ENCODE peak calls at places on chromosome 10, in eight cellular contexts. R is fibroblast of pulmonary artery; I is foreskin fibroblast; T is substantia nigra; Y is GM19239; B is NCI-H1092 treated with DMSO at 0.1 percent for 48 hours; A is activated T-helper 1 cell treated with Interleukin-2 at 50 U/mL for 16 hours; S is activated CD8-positive, alpha-beta memory T cell treated with anti-CD3 and anti-CD28 coated beads, Interleukin-2, amount 50 U/mL, for 48 hours. U is an unnamed sample.

GRCh38 chr10:46557319-46558140 is 1.1 kb upstream of the GPRIN2 start:
- DNase-seq in R (no peak), I (no peak), T (peak; percentile 70), Y (no peak), B (no peak), A (no peak), S (peak; percentile 51), U (no peak)

GRCh38 chr10:49768329-49768728 is 6.2 kb upstream of the OGDHL start:
- DNase-seq in R (no peak), I (no peak), T (no peak), Y (no peak), B (no peak), A (no peak), S (no peak), U (no peak)

GRCh38 chr10:28012990-28013389 is 14.1 kb upstream of the ODAD2 start:
- DNase-seq in R (no peak), I (no peak), T (no peak), Y (no peak), B (no peak), A (no peak), S (no peak), U (no peak)

GRCh38 chr10:4431114-4431862 is 394.7 kb upstream of the AKR1E2 start:
- DNase-seq in R (peak; percentile 23), I (peak; percentile 77), T (no peak), Y (no peak), B (no peak), A (no peak), S (no peak), U (no peak)

GRCh38 chr10:13815766-13816165 is 229.0 kb downstream of the PRPF18 start:
- DNase-seq in R (peak; percentile 67), I (peak; percentile 58), T (no peak), Y (no peak), B (no peak), A (no peak), S (no peak), U (peak; percentile 38)

GRCh38 chr10:1609596-1609995 is 127.7 kb downstream of the ADARB2 start:
- DNase-seq in R (no peak), I (no peak), T (no peak), Y (no peak), B (no peak), A (no peak), S (no peak), U (no peak)

GRCh38 chr10:35262436-35262835 is 73.9 kb upstream of the CCNY start:
- DNase-seq in R (no peak), I (peak; percentile 55), T (no peak), Y (no peak), B (no peak), A (no peak), S (no peak), U (no peak)

GRCh38 chr10:78386495-78386894 is 352.8 kb downstream of the RPS24 start:
- DNase-seq in R (no peak), I (no peak), T (no peak), Y (no peak), B (no peak), A (no peak), S (no peak), U (no peak)

GRCh38 chr10:70982443-70982842 is 94.1 kb upstream of the PCBD1 start:
- DNase-seq in R (no peak), I (peak; percentile 35), T (no peak), Y (peak; percentile 46), B (no peak), A (no peak), S (no peak), U (no peak)

GRCh38 chr10:15197276-15197675 is 28.8 kb upstream of the NMT2 start:
- DNase-seq in R (peak; percentile 51), I (peak; percentile 72), T (no peak), Y (no peak), B (no peak), A (no peak), S (no peak), U (no peak)

GRCh38 chr10:61464461-61465215 is 11.5 kb upstream of the TMEM26 start:
- DNase-seq in R (peak; percentile 77), I (peak; percentile 78), T (no peak), Y (no peak), B (no peak), A (no peak), S (no peak), U (no peak)

GRCh38 chr10:110487411-110488123 is 10.1 kb upstream of the DUSP5 start:
- DNase-seq in R (no peak), I (no peak), T (no peak), Y (no peak), B (no peak), A (no peak), S (no peak), U (peak; percentile 24)

GRCh38 chr10:5888352-5888751 is 1.3 kb downstream of the ANKRD16 start:
- DNase-seq in R (peak; percentile 53), I (peak; percentile 53), T (no peak), Y (no peak), B (no peak), A (no peak), S (no peak), U (no peak)

GRCh38 chr10:76411719-76412435 is 980.5 kb downstream of the LRMDA start:
- DNase-seq in R (no peak), I (peak; percentile 53), T (no peak), Y (no peak), B (no peak), A (no peak), S (no peak), U (no peak)

GRCh38 chr10:97683556-97684357 is 3.3 kb downstream of the AVPI1 start:
- DNase-seq in R (peak; percentile 34), I (peak; percentile 83), T (no peak), Y (no peak), B (no peak), A (no peak), S (no peak), U (no peak)

GRCh38 chr10:6840766-6841165 is 260.7 kb upstream of the PRKCQ start:
- DNase-seq in R (peak; percentile 50), I (peak; percentile 91), T (peak; percentile 6), Y (no peak), B (no peak), A (no peak), S (no peak), U (no peak)

GRCh38 chr10:131850490-131850880 is 50.3 kb upstream of the PPP2R2D start:
- DNase-seq in R (peak; percentile 6), I (no peak), T (no peak), Y (no peak), B (no peak), A (no peak), S (no peak), U (no peak)

GRCh38 chr10:97566338-97566986 is 6.1 kb upstream of the ANKRD2 start:
- DNase-seq in R (no peak), I (no peak), T (no peak), Y (no peak), B (no peak), A (no peak), S (no peak), U (no peak)

GRCh38 chr10:125172694-125173093 is 12.3 kb upstream of the CTBP2 start:
- DNase-seq in R (no peak), I (no peak), T (no peak), Y (no peak), B (no peak), A (no peak), S (no peak), U (no peak)

GRCh38 chr10:12797471-12798262 is 203.8 kb downstream of the CCDC3 start:
- DNase-seq in R (no peak), I (peak; percentile 3), T (no peak), Y (no peak), B (no peak), A (no peak), S (no peak), U (no peak)

GRCh38 chr10:70035531-70035930 is 17.1 kb upstream of the MACROH2A2 start:
- DNase-seq in R (no peak), I (no peak), T (peak; percentile 9), Y (no peak), B (no peak), A (no peak), S (no peak), U (no peak)

GRCh38 chr10:133135116-133135465 is 24.9 kb upstream of the KNDC1 start:
- DNase-seq in R (no peak), I (no peak), T (no peak), Y (no peak), B (no peak), A (no peak), S (peak; percentile 49), U (no peak)

GRCh38 chr10:13649844-13650520 is 63.2 kb downstream of the PRPF18 start:
- DNase-seq in R (no peak), I (no peak), T (no peak), Y (no peak), B (no peak), A (no peak), S (no peak), U (no peak)

GRCh38 chr10:113997428-113997827 is 46.2 kb upstream of the ADRB1 start:
- DNase-seq in R (no peak), I (no peak), T (no peak), Y (no peak), B (no peak), A (no peak), S (no peak), U (no peak)

GRCh38 chr10:29250066-29250465 is 38.8 kb upstream of the LYZL1 start:
- DNase-seq in R (no peak), I (no peak), T (no peak), Y (no peak), B (no peak), A (no peak), S (no peak), U (no peak)

GRCh38 chr10:30821269-30821993 is 191.9 kb upstream of the LYZL2 start:
- DNase-seq in R (no peak), I (peak; percentile 50), T (no peak), Y (no peak), B (no peak), A (no peak), S (no peak), U (no peak)

GRCh38 chr10:33180390-33180789 is 154.1 kb downstream of the NRP1 start:
- DNase-seq in R (no peak), I (no peak), T (no peak), Y (no peak), B (no peak), A (no peak), S (no peak), U (no peak)

U was measured in Panc1.